ENCODE peak calls at places on chromosomes 16 and 17, in four cellular contexts. One of them, this sample, is unnamed.

GRCh38 chr17:55273579-55274370 is 9.0 kb downstream of the HLF start:
- DNase-seq in A549: no peak
- DNase-seq in SK-N-SH: peak; percentile 68
- DNase-seq in HCT116: no peak
- DNase-seq in this sample: no peak

GRCh38 chr17:4953461-4953961 is 2.6 kb downstream of the ENO3 start:
- DNase-seq in A549: no peak
- DNase-seq in SK-N-SH: no peak
- DNase-seq in HCT116: no peak
- DNase-seq in this sample: no peak

GRCh38 chr17:49343273-49343672 is 18.8 kb downstream of the ZNF652 start:
- DNase-seq in A549: no peak
- DNase-seq in SK-N-SH: no peak
- DNase-seq in HCT116: no peak
- DNase-seq in this sample: peak; percentile 19

GRCh38 chr16:11236855-11237254 is 19.1 kb downstream of the SOCS1 start:
- DNase-seq in A549: no peak
- DNase-seq in SK-N-SH: no peak
- DNase-seq in HCT116: no peak
- DNase-seq in this sample: no peak

GRCh38 chr16:57266531-57267268 is 17.8 kb downstream of the PLLP start:
- DNase-seq in A549: no peak
- DNase-seq in SK-N-SH: peak; percentile 46
- DNase-seq in HCT116: no peak
- DNase-seq in this sample: no peak

GRCh38 chr16:53504665-53505064 is 1.7 kb upstream of the AKTIP start:
- DNase-seq in A549: no peak
- DNase-seq in SK-N-SH: no peak
- DNase-seq in HCT116: no peak
- DNase-seq in this sample: no peak

GRCh38 chr16:66588981-66589713 is 9.9 kb downstream of the CMTM2 start:
- DNase-seq in A549: peak; percentile 42
- DNase-seq in SK-N-SH: no peak
- DNase-seq in HCT116: no peak
- DNase-seq in this sample: no peak

GRCh38 chr17:58788199-58788598 is 32.5 kb downstream of the PPM1E start:
- DNase-seq in A549: no peak
- DNase-seq in SK-N-SH: no peak
- DNase-seq in HCT116: no peak
- DNase-seq in this sample: no peak

GRCh38 chr16:90077757-90078593 is 844 bp upstream of the PRDM7 start:
- DNase-seq in A549: peak; percentile 10
- DNase-seq in SK-N-SH: peak; percentile 14
- DNase-seq in HCT116: no peak
- DNase-seq in this sample: no peak

GRCh38 chr16:27238016-27238587 is 30.5 kb downstream of the NSMCE1 start:
- DNase-seq in A549: no peak
- DNase-seq in SK-N-SH: no peak
- DNase-seq in HCT116: no peak
- DNase-seq in this sample: no peak

GRCh38 chr17:77606865-77607210 is 351.7 kb upstream of the TNRC6C start:
- DNase-seq in A549: no peak
- DNase-seq in SK-N-SH: no peak
- DNase-seq in HCT116: no peak
- DNase-seq in this sample: no peak
- H3K4me3 ChIP-seq in A549: no peak overlapping the region
- H3K4me3 ChIP-seq in SK-N-SH: no peak overlapping the region
- H3K4me3 ChIP-seq in HCT116: no peak overlapping the region
- H3K4me3 ChIP-seq in this sample: no peak overlapping the region

GRCh38 chr16:87854907-87855683 is 14.2 kb downstream of the SLC7A5 start:
- DNase-seq in A549: no peak
- DNase-seq in SK-N-SH: no peak
- DNase-seq in HCT116: no peak
- DNase-seq in this sample: no peak

GRCh38 chr16:87853411-87854052 is 15.8 kb downstream of the SLC7A5 start:
- DNase-seq in A549: peak; percentile 82
- DNase-seq in SK-N-SH: peak; percentile 90
- DNase-seq in HCT116: peak; percentile 79
- DNase-seq in this sample: peak; percentile 40

GRCh38 chr16:87855852-87856715 is 13.2 kb downstream of the SLC7A5 start:
- DNase-seq in A549: no peak
- DNase-seq in SK-N-SH: peak; percentile 75
- DNase-seq in HCT116: no peak
- DNase-seq in this sample: no peak

GRCh38 chr16:87856796-87857228 is 12.5 kb downstream of the SLC7A5 start:
- DNase-seq in A549: peak; percentile 2
- DNase-seq in SK-N-SH: peak; percentile 41
- DNase-seq in HCT116: no peak
- DNase-seq in this sample: no peak

GRCh38 chr16:87854053-87854906 is 15.0 kb downstream of the SLC7A5 start:
- DNase-seq in A549: no peak
- DNase-seq in SK-N-SH: peak; percentile 67
- DNase-seq in HCT116: no peak
- DNase-seq in this sample: no peak
- H3K4me3 ChIP-seq in A549: peak overlapping the region; percentile 77
- H3K4me3 ChIP-seq in SK-N-SH: no peak overlapping the region
- H3K4me3 ChIP-seq in HCT116: peak overlapping the region; percentile 9
- H3K4me3 ChIP-seq in this sample: no peak overlapping the region

DNA sequence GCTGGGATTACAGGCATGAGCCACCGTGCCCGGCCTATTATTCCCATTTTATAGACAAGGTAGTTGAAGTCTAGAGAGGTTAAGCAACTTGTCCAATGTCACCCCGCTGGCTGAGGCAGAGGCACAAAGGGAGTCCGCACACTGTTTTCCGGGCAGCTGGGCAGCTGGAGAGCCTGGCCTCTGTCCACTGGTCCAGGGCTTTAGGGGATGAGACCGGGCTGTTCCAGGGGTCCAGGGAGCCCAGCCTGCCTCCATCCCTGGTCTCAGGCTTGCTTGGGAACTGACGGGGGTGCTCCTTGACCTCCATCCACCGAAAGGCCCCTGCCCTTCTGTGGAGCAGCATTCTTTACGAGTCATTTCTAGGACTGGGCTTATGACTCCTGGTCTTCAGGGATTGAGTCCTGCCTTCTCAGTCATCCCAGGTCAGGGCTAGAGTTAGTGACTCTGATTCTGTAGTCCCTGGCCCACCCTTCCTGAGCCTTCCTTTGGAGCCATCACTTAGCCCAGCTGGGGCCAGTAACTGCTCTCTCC is 37.5 kb downstream of the SOCS3 start:
- DNase-seq in A549: no peak
- DNase-seq in SK-N-SH: no peak
- DNase-seq in HCT116: no peak
- DNase-seq in this sample: no peak
- H3K4me3 ChIP-seq in A549: no peak overlapping the region
- H3K4me3 ChIP-seq in SK-N-SH: no peak overlapping the region
- H3K4me3 ChIP-seq in HCT116: no peak overlapping the region
- H3K4me3 ChIP-seq in this sample: no peak overlapping the region

DNA sequence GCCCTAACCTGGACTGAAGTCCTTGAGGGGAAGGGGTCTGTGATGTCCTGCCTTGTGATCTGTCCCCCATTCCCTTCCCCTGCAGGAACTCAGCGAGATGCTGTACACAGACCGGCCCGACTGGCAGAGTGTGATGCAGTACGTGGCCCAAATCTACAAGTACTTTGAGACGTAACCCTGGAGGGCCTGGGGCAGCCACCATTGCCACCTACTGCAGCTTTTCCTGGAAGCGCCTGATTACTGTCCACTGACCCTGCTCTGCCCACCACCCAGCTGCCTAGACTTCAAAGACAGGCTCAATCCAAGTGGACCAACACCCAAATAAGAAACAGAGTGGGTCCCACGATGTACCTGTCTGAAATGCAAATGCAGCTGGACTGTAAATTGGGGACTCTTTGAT is 153.4 kb downstream of the LGALS9B start:
- DNase-seq in A549: no peak
- DNase-seq in SK-N-SH: no peak
- DNase-seq in HCT116: no peak
- DNase-seq in this sample: no peak
- H3K4me3 ChIP-seq in A549: no peak overlapping the region
- H3K4me3 ChIP-seq in SK-N-SH: no peak overlapping the region
- H3K4me3 ChIP-seq in HCT116: no peak overlapping the region
- H3K4me3 ChIP-seq in this sample: no peak overlapping the region

GRCh38 chr17:3511841-3512511 is 36.2 kb downstream of the ASPA start:
- DNase-seq in A549: no peak
- DNase-seq in SK-N-SH: no peak
- DNase-seq in HCT116: no peak
- DNase-seq in this sample: peak; percentile 25
- H3K4me3 ChIP-seq in A549: no peak overlapping the region
- H3K4me3 ChIP-seq in SK-N-SH: no peak overlapping the region
- H3K4me3 ChIP-seq in HCT116: no peak overlapping the region
- H3K4me3 ChIP-seq in this sample: no peak overlapping the region